ENCODE peak calls at places on chromosomes 11 and 22, in four cellular contexts. One of them, this sample, is unnamed.

GRCh38 chr11:124760205-124760652 is 1.9 kb downstream of the ESAM start:
- DNase-seq in NCI-H2171 treated with DMSO at 0.1 percent for 48 hours: no peak
- DNase-seq in DMS53: no peak
- DNase-seq in NCI-H1417: no peak
- DNase-seq in this sample: no peak

GRCh38 chr22:30201970-30202369 is 44.6 kb downstream of the LIF start:
- DNase-seq in NCI-H1417: no peak
- DNase-seq in DMS53: no peak
- DNase-seq in NCI-H2171 treated with DMSO at 0.1 percent for 48 hours: no peak
- DNase-seq in this sample: no peak

GRCh38 chr22:28375761-28376534 is 303.7 kb downstream of the TTC28 start:
- DNase-seq in NCI-H2171 treated with DMSO at 0.1 percent for 48 hours: no peak
- DNase-seq in NCI-H1417: no peak
- DNase-seq in DMS53: no peak
- DNase-seq in this sample: no peak

GRCh38 chr11:48013269-48013901 is 33.0 kb downstream of the PTPRJ start:
- DNase-seq in NCI-H1417: no peak
- DNase-seq in DMS53: peak
- DNase-seq in NCI-H2171 treated with DMSO at 0.1 percent for 48 hours: no peak
- DNase-seq in this sample: peak

GRCh38 chr22:32327066-32327465 is 30.6 kb upstream of the RFPL3 start:
- DNase-seq in DMS53: no peak
- DNase-seq in NCI-H2171 treated with DMSO at 0.1 percent for 48 hours: no peak
- DNase-seq in NCI-H1417: no peak
- DNase-seq in this sample: no peak

GRCh38 chr22:46788426-46789168 is 26.1 kb downstream of the TBC1D22A start:
- DNase-seq in NCI-H1417: no peak
- DNase-seq in NCI-H2171 treated with DMSO at 0.1 percent for 48 hours: no peak
- DNase-seq in DMS53: no peak
- DNase-seq in this sample: no peak

GRCh38 chr11:17649261-17649660 is 70.1 kb upstream of the MYOD1 start:
- DNase-seq in NCI-H1417: no peak
- DNase-seq in DMS53: no peak
- DNase-seq in NCI-H2171 treated with DMSO at 0.1 percent for 48 hours: no peak
- DNase-seq in this sample: no peak

GRCh38 chr11:13110929-13111812 is 102.1 kb downstream of the RASSF10 start:
- DNase-seq in DMS53: no peak
- DNase-seq in NCI-H2171 treated with DMSO at 0.1 percent for 48 hours: no peak
- DNase-seq in NCI-H1417: peak
- DNase-seq in this sample: no peak

GRCh38 chr11:47631473-47631872 is 10.9 kb downstream of the MTCH2 start:
- DNase-seq in NCI-H2171 treated with DMSO at 0.1 percent for 48 hours: no peak
- DNase-seq in DMS53: peak
- DNase-seq in NCI-H1417: no peak
- DNase-seq in this sample: no peak

GRCh38 chr22:48849963-48850657 is 977.6 kb downstream of the BRD1 start:
- DNase-seq in DMS53: no peak
- DNase-seq in NCI-H1417: peak
- DNase-seq in NCI-H2171 treated with DMSO at 0.1 percent for 48 hours: no peak
- DNase-seq in this sample: no peak

GRCh38 chr11:113048820-113049555 is 87.8 kb downstream of the NCAM1 start:
- DNase-seq in DMS53: no peak
- DNase-seq in NCI-H1417: no peak
- DNase-seq in NCI-H2171 treated with DMSO at 0.1 percent for 48 hours: no peak
- DNase-seq in this sample: no peak

GRCh38 chr11:64100345-64100744 is 64.6 kb downstream of the FLRT1 start:
- DNase-seq in NCI-H2171 treated with DMSO at 0.1 percent for 48 hours: no peak
- DNase-seq in DMS53: peak
- DNase-seq in NCI-H1417: peak
- DNase-seq in this sample: no peak

GRCh38 chr22:32106930-32107329 is 52.2 kb downstream of the C22orf42 start:
- DNase-seq in NCI-H2171 treated with DMSO at 0.1 percent for 48 hours: peak
- DNase-seq in NCI-H1417: no peak
- DNase-seq in DMS53: no peak
- DNase-seq in this sample: peak

GRCh38 chr22:24054356-24054755 is 43.3 kb downstream of the CABIN1 start:
- DNase-seq in NCI-H2171 treated with DMSO at 0.1 percent for 48 hours: no peak
- DNase-seq in NCI-H1417: no peak
- DNase-seq in DMS53: no peak
- DNase-seq in this sample: no peak

GRCh38 chr11:57379732-57380131 is 1.2 kb downstream of the PRG3 start:
- DNase-seq in DMS53: no peak
- DNase-seq in NCI-H2171 treated with DMSO at 0.1 percent for 48 hours: no peak
- DNase-seq in NCI-H1417: no peak
- DNase-seq in this sample: peak

GRCh38 chr11:97740783-97741151 is 1280.0 kb upstream of the CNTN5 start:
- DNase-seq in DMS53: no peak
- DNase-seq in NCI-H2171 treated with DMSO at 0.1 percent for 48 hours: no peak
- DNase-seq in NCI-H1417: no peak
- DNase-seq in this sample: no peak

GRCh38 chr11:117022526-117022925 is 75.7 kb downstream of the SIK3 start:
- DNase-seq in NCI-H1417: no peak
- DNase-seq in DMS53: no peak
- DNase-seq in NCI-H2171 treated with DMSO at 0.1 percent for 48 hours: no peak
- DNase-seq in this sample: no peak

GRCh38 chr11:106233191-106233590 is 155.7 kb downstream of the AASDHPPT start:
- DNase-seq in NCI-H2171 treated with DMSO at 0.1 percent for 48 hours: no peak
- DNase-seq in DMS53: no peak
- DNase-seq in NCI-H1417: no peak
- DNase-seq in this sample: no peak

GRCh38 chr11:76677010-76677771 is 6.6 kb upstream of the LRRC32 start:
- DNase-seq in NCI-H1417: no peak
- DNase-seq in NCI-H2171 treated with DMSO at 0.1 percent for 48 hours: no peak
- DNase-seq in DMS53: no peak
- DNase-seq in this sample: no peak

GRCh38 chr11:91776660-91777059 is 448.0 kb upstream of the FAT3 start:
- DNase-seq in NCI-H1417: no peak
- DNase-seq in DMS53: no peak
- DNase-seq in NCI-H2171 treated with DMSO at 0.1 percent for 48 hours: no peak
- DNase-seq in this sample: no peak

GRCh38 chr22:40407831-40408717 is 37.7 kb downstream of the SGSM3 start:
- DNase-seq in NCI-H2171 treated with DMSO at 0.1 percent for 48 hours: no peak
- DNase-seq in NCI-H1417: no peak
- DNase-seq in DMS53: no peak
- DNase-seq in this sample: no peak

GRCh38 chr11:3155691-3156258 is 9.3 kb downstream of the OSBPL5 start:
- DNase-seq in NCI-H1417: no peak
- DNase-seq in NCI-H2171 treated with DMSO at 0.1 percent for 48 hours: no peak
- DNase-seq in DMS53: no peak
- DNase-seq in this sample: no peak

GRCh38 chr11:122343247-122343646 is 227.2 kb upstream of the BLID start:
- DNase-seq in NCI-H1417: no peak
- DNase-seq in DMS53: no peak
- DNase-seq in NCI-H2171 treated with DMSO at 0.1 percent for 48 hours: no peak
- DNase-seq in this sample: no peak